ENCODE peak calls at places on chromosomes 5 and 9, in nine cellular contexts. One of them, this sample, is unnamed.

GRCh38 chr9:96425500-96426169 is 7.5 kb upstream of the ZNF367 start:
- DNase-seq in Jurkat, Clone E6-1: no peak
- DNase-seq in NCI-H1092: no peak
- DNase-seq in choroid plexus epithelial cell: no peak
- DNase-seq in NCI-H2171 treated with DMSO at 0.1 percent for 48 hours: no peak
- DNase-seq in stimulated activated CD8-positive, alpha-beta memory T cell treated with anti-CD3 and anti-CD28 coated beads, Interleukin-4, amount 100 ng/mL, for 24 hours: no peak
- DNase-seq in activated effector memory CD4-positive, alpha-beta T cell treated with anti-CD3 and anti-CD28 coated beads, Interleukin-2, amount 50 U/mL, for 16 hours: no peak
- DNase-seq in GM19239: no peak
- DNase-seq in kidney: no peak
- DNase-seq in this sample: no peak

GRCh38 chr5:151153766-151154272 is 3.8 kb downstream of the ANXA6 start:
- DNase-seq in NCI-H2171 treated with DMSO at 0.1 percent for 48 hours: no peak
- DNase-seq in stimulated activated CD8-positive, alpha-beta memory T cell treated with anti-CD3 and anti-CD28 coated beads, Interleukin-4, amount 100 ng/mL, for 24 hours: no peak
- DNase-seq in GM19239: no peak
- DNase-seq in Jurkat, Clone E6-1: no peak
- DNase-seq in NCI-H1092: no peak
- DNase-seq in choroid plexus epithelial cell: no peak
- DNase-seq in kidney: no peak
- DNase-seq in activated effector memory CD4-positive, alpha-beta T cell treated with anti-CD3 and anti-CD28 coated beads, Interleukin-2, amount 50 U/mL, for 16 hours: peak
- DNase-seq in this sample: no peak

GRCh38 chr5:102649731-102650130 is 105.4 kb upstream of the PAM start:
- DNase-seq in stimulated activated CD8-positive, alpha-beta memory T cell treated with anti-CD3 and anti-CD28 coated beads, Interleukin-4, amount 100 ng/mL, for 24 hours: no peak
- DNase-seq in NCI-H2171 treated with DMSO at 0.1 percent for 48 hours: no peak
- DNase-seq in activated effector memory CD4-positive, alpha-beta T cell treated with anti-CD3 and anti-CD28 coated beads, Interleukin-2, amount 50 U/mL, for 16 hours: no peak
- DNase-seq in NCI-H1092: no peak
- DNase-seq in Jurkat, Clone E6-1: no peak
- DNase-seq in choroid plexus epithelial cell: peak
- DNase-seq in GM19239: no peak
- DNase-seq in kidney: no peak
- DNase-seq in this sample: no peak

GRCh38 chr5:180718810-180719453 is 20.9 kb downstream of the OR2Y1 start:
- DNase-seq in NCI-H1092: no peak
- DNase-seq in NCI-H2171 treated with DMSO at 0.1 percent for 48 hours: peak
- DNase-seq in GM19239: peak
- DNase-seq in activated effector memory CD4-positive, alpha-beta T cell treated with anti-CD3 and anti-CD28 coated beads, Interleukin-2, amount 50 U/mL, for 16 hours: no peak
- DNase-seq in kidney: no peak
- DNase-seq in choroid plexus epithelial cell: peak
- DNase-seq in stimulated activated CD8-positive, alpha-beta memory T cell treated with anti-CD3 and anti-CD28 coated beads, Interleukin-4, amount 100 ng/mL, for 24 hours: no peak
- DNase-seq in Jurkat, Clone E6-1: peak
- DNase-seq in this sample: no peak

GRCh38 chr5:6818594-6819512 is 105.6 kb downstream of the TENT4A start:
- DNase-seq in kidney: no peak
- DNase-seq in activated effector memory CD4-positive, alpha-beta T cell treated with anti-CD3 and anti-CD28 coated beads, Interleukin-2, amount 50 U/mL, for 16 hours: no peak
- DNase-seq in NCI-H2171 treated with DMSO at 0.1 percent for 48 hours: no peak
- DNase-seq in choroid plexus epithelial cell: no peak
- DNase-seq in stimulated activated CD8-positive, alpha-beta memory T cell treated with anti-CD3 and anti-CD28 coated beads, Interleukin-4, amount 100 ng/mL, for 24 hours: no peak
- DNase-seq in Jurkat, Clone E6-1: no peak
- DNase-seq in GM19239: no peak
- DNase-seq in NCI-H1092: no peak
- DNase-seq in this sample: no peak

GRCh38 chr9:87109182-87109581 is 161.9 kb upstream of the GAS1 start:
- DNase-seq in Jurkat, Clone E6-1: no peak
- DNase-seq in activated effector memory CD4-positive, alpha-beta T cell treated with anti-CD3 and anti-CD28 coated beads, Interleukin-2, amount 50 U/mL, for 16 hours: no peak
- DNase-seq in NCI-H2171 treated with DMSO at 0.1 percent for 48 hours: no peak
- DNase-seq in stimulated activated CD8-positive, alpha-beta memory T cell treated with anti-CD3 and anti-CD28 coated beads, Interleukin-4, amount 100 ng/mL, for 24 hours: no peak
- DNase-seq in choroid plexus epithelial cell: peak
- DNase-seq in GM19239: no peak
- DNase-seq in kidney: no peak
- DNase-seq in NCI-H1092: no peak
- DNase-seq in this sample: no peak

GRCh38 chr5:56751914-56752313 is 63.4 kb upstream of the MAP3K1 start:
- DNase-seq in kidney: no peak
- DNase-seq in NCI-H1092: no peak
- DNase-seq in Jurkat, Clone E6-1: no peak
- DNase-seq in activated effector memory CD4-positive, alpha-beta T cell treated with anti-CD3 and anti-CD28 coated beads, Interleukin-2, amount 50 U/mL, for 16 hours: no peak
- DNase-seq in NCI-H2171 treated with DMSO at 0.1 percent for 48 hours: no peak
- DNase-seq in GM19239: no peak
- DNase-seq in stimulated activated CD8-positive, alpha-beta memory T cell treated with anti-CD3 and anti-CD28 coated beads, Interleukin-4, amount 100 ng/mL, for 24 hours: no peak
- DNase-seq in choroid plexus epithelial cell: no peak
- DNase-seq in this sample: no peak

GRCh38 chr9:129108805-129109370 is 1.7 kb downstream of the CRAT start:
- DNase-seq in kidney: peak
- DNase-seq in choroid plexus epithelial cell: no peak
- DNase-seq in Jurkat, Clone E6-1: no peak
- DNase-seq in activated effector memory CD4-positive, alpha-beta T cell treated with anti-CD3 and anti-CD28 coated beads, Interleukin-2, amount 50 U/mL, for 16 hours: no peak
- DNase-seq in NCI-H2171 treated with DMSO at 0.1 percent for 48 hours: peak
- DNase-seq in NCI-H1092: no peak
- DNase-seq in GM19239: no peak
- DNase-seq in stimulated activated CD8-positive, alpha-beta memory T cell treated with anti-CD3 and anti-CD28 coated beads, Interleukin-4, amount 100 ng/mL, for 24 hours: no peak
- DNase-seq in this sample: no peak

GRCh38 chr5:33937017-33937699 is 972 bp downstream of the RXFP3 start:
- DNase-seq in choroid plexus epithelial cell: no peak
- DNase-seq in stimulated activated CD8-positive, alpha-beta memory T cell treated with anti-CD3 and anti-CD28 coated beads, Interleukin-4, amount 100 ng/mL, for 24 hours: no peak
- DNase-seq in NCI-H1092: no peak
- DNase-seq in NCI-H2171 treated with DMSO at 0.1 percent for 48 hours: no peak
- DNase-seq in Jurkat, Clone E6-1: no peak
- DNase-seq in activated effector memory CD4-positive, alpha-beta T cell treated with anti-CD3 and anti-CD28 coated beads, Interleukin-2, amount 50 U/mL, for 16 hours: no peak
- DNase-seq in kidney: no peak
- DNase-seq in GM19239: no peak
- DNase-seq in this sample: no peak

GRCh38 chr9:23153058-23153457 is 673.0 kb downstream of the ELAVL2 start:
- DNase-seq in GM19239: no peak
- DNase-seq in kidney: no peak
- DNase-seq in Jurkat, Clone E6-1: no peak
- DNase-seq in NCI-H2171 treated with DMSO at 0.1 percent for 48 hours: no peak
- DNase-seq in NCI-H1092: no peak
- DNase-seq in stimulated activated CD8-positive, alpha-beta memory T cell treated with anti-CD3 and anti-CD28 coated beads, Interleukin-4, amount 100 ng/mL, for 24 hours: no peak
- DNase-seq in choroid plexus epithelial cell: no peak
- DNase-seq in activated effector memory CD4-positive, alpha-beta T cell treated with anti-CD3 and anti-CD28 coated beads, Interleukin-2, amount 50 U/mL, for 16 hours: no peak
- DNase-seq in this sample: no peak

GRCh38 chr9:18891946-18892670 is 140.9 kb downstream of the SAXO1 start:
- DNase-seq in kidney: no peak
- DNase-seq in Jurkat, Clone E6-1: no peak
- DNase-seq in NCI-H2171 treated with DMSO at 0.1 percent for 48 hours: no peak
- DNase-seq in activated effector memory CD4-positive, alpha-beta T cell treated with anti-CD3 and anti-CD28 coated beads, Interleukin-2, amount 50 U/mL, for 16 hours: peak
- DNase-seq in GM19239: no peak
- DNase-seq in stimulated activated CD8-positive, alpha-beta memory T cell treated with anti-CD3 and anti-CD28 coated beads, Interleukin-4, amount 100 ng/mL, for 24 hours: no peak
- DNase-seq in NCI-H1092: no peak
- DNase-seq in choroid plexus epithelial cell: no peak
- DNase-seq in this sample: no peak

GRCh38 chr9:16640649-16641048 is 229.8 kb downstream of the BNC2 start:
- DNase-seq in stimulated activated CD8-positive, alpha-beta memory T cell treated with anti-CD3 and anti-CD28 coated beads, Interleukin-4, amount 100 ng/mL, for 24 hours: no peak
- DNase-seq in NCI-H1092: no peak
- DNase-seq in Jurkat, Clone E6-1: no peak
- DNase-seq in GM19239: no peak
- DNase-seq in activated effector memory CD4-positive, alpha-beta T cell treated with anti-CD3 and anti-CD28 coated beads, Interleukin-2, amount 50 U/mL, for 16 hours: no peak
- DNase-seq in choroid plexus epithelial cell: peak
- DNase-seq in kidney: no peak
- DNase-seq in NCI-H2171 treated with DMSO at 0.1 percent for 48 hours: no peak
- DNase-seq in this sample: no peak

GRCh38 chr9:126222363-126222834 is 104.2 kb upstream of the MVB12B start:
- DNase-seq in NCI-H1092: no peak
- DNase-seq in kidney: no peak
- DNase-seq in NCI-H2171 treated with DMSO at 0.1 percent for 48 hours: no peak
- DNase-seq in activated effector memory CD4-positive, alpha-beta T cell treated with anti-CD3 and anti-CD28 coated beads, Interleukin-2, amount 50 U/mL, for 16 hours: no peak
- DNase-seq in GM19239: no peak
- DNase-seq in choroid plexus epithelial cell: no peak
- DNase-seq in stimulated activated CD8-positive, alpha-beta memory T cell treated with anti-CD3 and anti-CD28 coated beads, Interleukin-4, amount 100 ng/mL, for 24 hours: no peak
- DNase-seq in Jurkat, Clone E6-1: no peak
- DNase-seq in this sample: no peak

GRCh38 chr9:89878003-89878411 is 273.2 kb downstream of the GADD45G start:
- DNase-seq in GM19239: no peak
- DNase-seq in NCI-H1092: no peak
- DNase-seq in choroid plexus epithelial cell: no peak
- DNase-seq in activated effector memory CD4-positive, alpha-beta T cell treated with anti-CD3 and anti-CD28 coated beads, Interleukin-2, amount 50 U/mL, for 16 hours: peak
- DNase-seq in stimulated activated CD8-positive, alpha-beta memory T cell treated with anti-CD3 and anti-CD28 coated beads, Interleukin-4, amount 100 ng/mL, for 24 hours: no peak
- DNase-seq in Jurkat, Clone E6-1: no peak
- DNase-seq in kidney: no peak
- DNase-seq in NCI-H2171 treated with DMSO at 0.1 percent for 48 hours: no peak
- DNase-seq in this sample: no peak

GRCh38 chr9:13786131-13786530 is 506.6 kb upstream of the MPDZ start:
- DNase-seq in GM19239: no peak
- DNase-seq in stimulated activated CD8-positive, alpha-beta memory T cell treated with anti-CD3 and anti-CD28 coated beads, Interleukin-4, amount 100 ng/mL, for 24 hours: no peak
- DNase-seq in Jurkat, Clone E6-1: no peak
- DNase-seq in NCI-H2171 treated with DMSO at 0.1 percent for 48 hours: no peak
- DNase-seq in kidney: peak
- DNase-seq in activated effector memory CD4-positive, alpha-beta T cell treated with anti-CD3 and anti-CD28 coated beads, Interleukin-2, amount 50 U/mL, for 16 hours: no peak
- DNase-seq in NCI-H1092: no peak
- DNase-seq in choroid plexus epithelial cell: peak
- DNase-seq in this sample: no peak

GRCh38 chr5:15757103-15757502 is 257.1 kb downstream of the FBXL7 start:
- DNase-seq in activated effector memory CD4-positive, alpha-beta T cell treated with anti-CD3 and anti-CD28 coated beads, Interleukin-2, amount 50 U/mL, for 16 hours: no peak
- DNase-seq in stimulated activated CD8-positive, alpha-beta memory T cell treated with anti-CD3 and anti-CD28 coated beads, Interleukin-4, amount 100 ng/mL, for 24 hours: no peak
- DNase-seq in NCI-H2171 treated with DMSO at 0.1 percent for 48 hours: no peak
- DNase-seq in NCI-H1092: no peak
- DNase-seq in kidney: no peak
- DNase-seq in Jurkat, Clone E6-1: no peak
- DNase-seq in choroid plexus epithelial cell: peak
- DNase-seq in GM19239: no peak
- DNase-seq in this sample: no peak

GRCh38 chr5:107464403-107464802 is 206.3 kb downstream of the EFNA5 start:
- DNase-seq in activated effector memory CD4-positive, alpha-beta T cell treated with anti-CD3 and anti-CD28 coated beads, Interleukin-2, amount 50 U/mL, for 16 hours: no peak
- DNase-seq in stimulated activated CD8-positive, alpha-beta memory T cell treated with anti-CD3 and anti-CD28 coated beads, Interleukin-4, amount 100 ng/mL, for 24 hours: no peak
- DNase-seq in GM19239: no peak
- DNase-seq in kidney: no peak
- DNase-seq in NCI-H2171 treated with DMSO at 0.1 percent for 48 hours: no peak
- DNase-seq in choroid plexus epithelial cell: no peak
- DNase-seq in NCI-H1092: no peak
- DNase-seq in Jurkat, Clone E6-1: no peak
- DNase-seq in this sample: no peak

GRCh38 chr9:37549527-37549926 is 26.7 kb downstream of the FBXO10 start:
- DNase-seq in GM19239: no peak
- DNase-seq in NCI-H1092: no peak
- DNase-seq in activated effector memory CD4-positive, alpha-beta T cell treated with anti-CD3 and anti-CD28 coated beads, Interleukin-2, amount 50 U/mL, for 16 hours: no peak
- DNase-seq in choroid plexus epithelial cell: peak
- DNase-seq in stimulated activated CD8-positive, alpha-beta memory T cell treated with anti-CD3 and anti-CD28 coated beads, Interleukin-4, amount 100 ng/mL, for 24 hours: no peak
- DNase-seq in Jurkat, Clone E6-1: no peak
- DNase-seq in kidney: no peak
- DNase-seq in NCI-H2171 treated with DMSO at 0.1 percent for 48 hours: no peak
- DNase-seq in this sample: no peak

GRCh38 chr9:137405677-137406081 is 17.3 kb downstream of the EXD3 start:
- DNase-seq in NCI-H1092: no peak
- DNase-seq in stimulated activated CD8-positive, alpha-beta memory T cell treated with anti-CD3 and anti-CD28 coated beads, Interleukin-4, amount 100 ng/mL, for 24 hours: no peak
- DNase-seq in GM19239: no peak
- DNase-seq in choroid plexus epithelial cell: no peak
- DNase-seq in kidney: peak
- DNase-seq in NCI-H2171 treated with DMSO at 0.1 percent for 48 hours: no peak
- DNase-seq in activated effector memory CD4-positive, alpha-beta T cell treated with anti-CD3 and anti-CD28 coated beads, Interleukin-2, amount 50 U/mL, for 16 hours: no peak
- DNase-seq in Jurkat, Clone E6-1: no peak
- DNase-seq in this sample: no peak

GRCh38 chr5:102107865-102108264 is 188.2 kb downstream of the SLCO4C1 start:
- DNase-seq in GM19239: no peak
- DNase-seq in kidney: no peak
- DNase-seq in stimulated activated CD8-positive, alpha-beta memory T cell treated with anti-CD3 and anti-CD28 coated beads, Interleukin-4, amount 100 ng/mL, for 24 hours: no peak
- DNase-seq in Jurkat, Clone E6-1: no peak
- DNase-seq in NCI-H2171 treated with DMSO at 0.1 percent for 48 hours: no peak
- DNase-seq in NCI-H1092: no peak
- DNase-seq in choroid plexus epithelial cell: no peak
- DNase-seq in activated effector memory CD4-positive, alpha-beta T cell treated with anti-CD3 and anti-CD28 coated beads, Interleukin-2, amount 50 U/mL, for 16 hours: no peak
- DNase-seq in this sample: no peak

GRCh38 chr5:3789519-3790193 is 194.0 kb downstream of the IRX1 start:
- DNase-seq in choroid plexus epithelial cell: no peak
- DNase-seq in NCI-H2171 treated with DMSO at 0.1 percent for 48 hours: no peak
- DNase-seq in kidney: no peak
- DNase-seq in GM19239: no peak
- DNase-seq in stimulated activated CD8-positive, alpha-beta memory T cell treated with anti-CD3 and anti-CD28 coated beads, Interleukin-4, amount 100 ng/mL, for 24 hours: no peak
- DNase-seq in NCI-H1092: no peak
- DNase-seq in Jurkat, Clone E6-1: no peak
- DNase-seq in activated effector memory CD4-positive, alpha-beta T cell treated with anti-CD3 and anti-CD28 coated beads, Interleukin-2, amount 50 U/mL, for 16 hours: no peak
- DNase-seq in this sample: no peak

GRCh38 chr9:108478431-108478837 is 377.4 kb downstream of the ACTL7B start:
- DNase-seq in GM19239: no peak
- DNase-seq in activated effector memory CD4-positive, alpha-beta T cell treated with anti-CD3 and anti-CD28 coated beads, Interleukin-2, amount 50 U/mL, for 16 hours: no peak
- DNase-seq in choroid plexus epithelial cell: peak
- DNase-seq in NCI-H1092: no peak
- DNase-seq in stimulated activated CD8-positive, alpha-beta memory T cell treated with anti-CD3 and anti-CD28 coated beads, Interleukin-4, amount 100 ng/mL, for 24 hours: no peak
- DNase-seq in kidney: no peak
- DNase-seq in Jurkat, Clone E6-1: no peak
- DNase-seq in NCI-H2171 treated with DMSO at 0.1 percent for 48 hours: no peak
- DNase-seq in this sample: peak